ENCODE peak calls at places on chromosomes 1 and 21, in eight cellular contexts. One of them, this sample, is unnamed.

GRCh38 chr1:109254621-109255096 is 5.3 kb downstream of the CELSR2 start:
- DNase-seq in MM.1S: no peak
- DNase-seq in AG04450: no peak
- DNase-seq in heart left ventricle: no peak
- DNase-seq in fibroblast of lung: no peak
- DNase-seq in thoracic aorta: no peak
- DNase-seq in brain microvascular endothelial cell: no peak
- DNase-seq in GM23338: no peak
- DNase-seq in this sample: no peak

GRCh38 chr1:19860418-19860817 is 21.8 kb upstream of the OTUD3 start:
- DNase-seq in thoracic aorta: no peak
- DNase-seq in MM.1S: no peak
- DNase-seq in brain microvascular endothelial cell: no peak
- DNase-seq in GM23338: no peak
- DNase-seq in heart left ventricle: no peak
- DNase-seq in fibroblast of lung: no peak
- DNase-seq in AG04450: no peak
- DNase-seq in this sample: no peak

GRCh38 chr1:231810415-231810814 is 183.8 kb downstream of the DISC1 start:
- DNase-seq in brain microvascular endothelial cell: no peak
- DNase-seq in thoracic aorta: no peak
- DNase-seq in GM23338: no peak
- DNase-seq in heart left ventricle: no peak
- DNase-seq in AG04450: no peak
- DNase-seq in fibroblast of lung: no peak
- DNase-seq in MM.1S: no peak
- DNase-seq in this sample: no peak

GRCh38 chr1:68346192-68346808 is 103.5 kb downstream of the RPE65 start:
- DNase-seq in heart left ventricle: no peak
- DNase-seq in brain microvascular endothelial cell: no peak
- DNase-seq in thoracic aorta: no peak
- DNase-seq in MM.1S: peak
- DNase-seq in AG04450: no peak
- DNase-seq in GM23338: peak
- DNase-seq in fibroblast of lung: peak
- DNase-seq in this sample: no peak

GRCh38 chr1:45275054-45275453 is 51.6 kb upstream of the HPDL start:
- DNase-seq in heart left ventricle: no peak
- DNase-seq in MM.1S: peak
- DNase-seq in AG04450: no peak
- DNase-seq in thoracic aorta: no peak
- DNase-seq in brain microvascular endothelial cell: no peak
- DNase-seq in GM23338: peak
- DNase-seq in fibroblast of lung: no peak
- DNase-seq in this sample: peak

GRCh38 chr1:29650041-29650400 is 413.7 kb downstream of the PTPRU start:
- DNase-seq in brain microvascular endothelial cell: no peak
- DNase-seq in GM23338: no peak
- DNase-seq in MM.1S: no peak
- DNase-seq in fibroblast of lung: no peak
- DNase-seq in AG04450: no peak
- DNase-seq in thoracic aorta: no peak
- DNase-seq in heart left ventricle: no peak
- DNase-seq in this sample: no peak

GRCh38 chr1:164557270-164557669 is 1.7 kb upstream of the PBX1 start:
- DNase-seq in MM.1S: no peak
- DNase-seq in thoracic aorta: no peak
- DNase-seq in AG04450: no peak
- DNase-seq in GM23338: peak
- DNase-seq in fibroblast of lung: no peak
- DNase-seq in brain microvascular endothelial cell: no peak
- DNase-seq in heart left ventricle: no peak
- DNase-seq in this sample: no peak

GRCh38 chr21:31347435-31348032 is 3.5 kb upstream of the TIAM1 start:
- DNase-seq in AG04450: no peak
- DNase-seq in heart left ventricle: no peak
- DNase-seq in thoracic aorta: no peak
- DNase-seq in fibroblast of lung: peak
- DNase-seq in brain microvascular endothelial cell: peak
- DNase-seq in MM.1S: no peak
- DNase-seq in GM23338: peak
- DNase-seq in this sample: peak

GRCh38 chr1:207920481-207921050 is 9.6 kb upstream of the CD34 start:
- DNase-seq in thoracic aorta: no peak
- DNase-seq in heart left ventricle: no peak
- DNase-seq in MM.1S: no peak
- DNase-seq in fibroblast of lung: no peak
- DNase-seq in AG04450: no peak
- DNase-seq in GM23338: no peak
- DNase-seq in brain microvascular endothelial cell: no peak
- DNase-seq in this sample: no peak

GRCh38 chr1:227065311-227065710 is 125.2 kb downstream of the COQ8A start:
- DNase-seq in AG04450: no peak
- DNase-seq in brain microvascular endothelial cell: no peak
- DNase-seq in fibroblast of lung: no peak
- DNase-seq in thoracic aorta: no peak
- DNase-seq in GM23338: no peak
- DNase-seq in MM.1S: no peak
- DNase-seq in heart left ventricle: no peak
- DNase-seq in this sample: no peak

GRCh38 chr1:67058761-67059160 is 4.8 kb upstream of the SLC35D1 start:
- DNase-seq in AG04450: no peak
- DNase-seq in GM23338: no peak
- DNase-seq in thoracic aorta: no peak
- DNase-seq in heart left ventricle: no peak
- DNase-seq in MM.1S: no peak
- DNase-seq in brain microvascular endothelial cell: no peak
- DNase-seq in fibroblast of lung: peak
- DNase-seq in this sample: no peak

GRCh38 chr1:109537450-109538178 is 2.1 kb upstream of the GPR61 start:
- DNase-seq in heart left ventricle: no peak
- DNase-seq in brain microvascular endothelial cell: no peak
- DNase-seq in AG04450: no peak
- DNase-seq in MM.1S: no peak
- DNase-seq in GM23338: no peak
- DNase-seq in thoracic aorta: no peak
- DNase-seq in fibroblast of lung: no peak
- DNase-seq in this sample: no peak

GRCh38 chr1:19922015-19922688 is 1.3 kb downstream of the PLA2G2E start:
- DNase-seq in MM.1S: no peak
- DNase-seq in fibroblast of lung: no peak
- DNase-seq in brain microvascular endothelial cell: no peak
- DNase-seq in heart left ventricle: no peak
- DNase-seq in GM23338: no peak
- DNase-seq in thoracic aorta: no peak
- DNase-seq in AG04450: no peak
- DNase-seq in this sample: no peak

GRCh38 chr1:212473729-212474128 is 41.0 kb downstream of the NENF start:
- DNase-seq in fibroblast of lung: no peak
- DNase-seq in brain microvascular endothelial cell: no peak
- DNase-seq in AG04450: no peak
- DNase-seq in MM.1S: no peak
- DNase-seq in thoracic aorta: no peak
- DNase-seq in GM23338: no peak
- DNase-seq in heart left ventricle: no peak
- DNase-seq in this sample: no peak

GRCh38 chr1:40014812-40015594 is 25.5 kb upstream of the CAP1 start:
- DNase-seq in GM23338: no peak
- DNase-seq in MM.1S: no peak
- DNase-seq in brain microvascular endothelial cell: peak
- DNase-seq in fibroblast of lung: peak
- DNase-seq in AG04450: peak
- DNase-seq in thoracic aorta: no peak
- DNase-seq in heart left ventricle: no peak
- DNase-seq in this sample: no peak

GRCh38 chr1:16903054-16903453 is 7.3 kb downstream of the RNU1-2 start:
- DNase-seq in MM.1S: peak
- DNase-seq in AG04450: no peak
- DNase-seq in heart left ventricle: no peak
- DNase-seq in brain microvascular endothelial cell: peak
- DNase-seq in GM23338: no peak
- DNase-seq in fibroblast of lung: peak
- DNase-seq in thoracic aorta: no peak
- DNase-seq in this sample: no peak

GRCh38 chr1:157199421-157199755 is 61.2 kb upstream of the ETV3 start:
- DNase-seq in heart left ventricle: no peak
- DNase-seq in GM23338: no peak
- DNase-seq in brain microvascular endothelial cell: peak
- DNase-seq in fibroblast of lung: no peak
- DNase-seq in thoracic aorta: no peak
- DNase-seq in AG04450: no peak
- DNase-seq in MM.1S: no peak
- DNase-seq in this sample: no peak

GRCh38 chr1:62962014-62962793 is 178.3 kb downstream of the ATG4C start:
- DNase-seq in AG04450: no peak
- DNase-seq in brain microvascular endothelial cell: no peak
- DNase-seq in thoracic aorta: no peak
- DNase-seq in fibroblast of lung: no peak
- DNase-seq in MM.1S: no peak
- DNase-seq in heart left ventricle: no peak
- DNase-seq in GM23338: peak
- DNase-seq in this sample: no peak

GRCh38 chr1:26097696-26098095 is 13.9 kb upstream of the PDIK1L start:
- DNase-seq in brain microvascular endothelial cell: peak
- DNase-seq in GM23338: no peak
- DNase-seq in fibroblast of lung: no peak
- DNase-seq in MM.1S: no peak
- DNase-seq in thoracic aorta: no peak
- DNase-seq in heart left ventricle: no peak
- DNase-seq in AG04450: no peak
- DNase-seq in this sample: no peak

DNA sequence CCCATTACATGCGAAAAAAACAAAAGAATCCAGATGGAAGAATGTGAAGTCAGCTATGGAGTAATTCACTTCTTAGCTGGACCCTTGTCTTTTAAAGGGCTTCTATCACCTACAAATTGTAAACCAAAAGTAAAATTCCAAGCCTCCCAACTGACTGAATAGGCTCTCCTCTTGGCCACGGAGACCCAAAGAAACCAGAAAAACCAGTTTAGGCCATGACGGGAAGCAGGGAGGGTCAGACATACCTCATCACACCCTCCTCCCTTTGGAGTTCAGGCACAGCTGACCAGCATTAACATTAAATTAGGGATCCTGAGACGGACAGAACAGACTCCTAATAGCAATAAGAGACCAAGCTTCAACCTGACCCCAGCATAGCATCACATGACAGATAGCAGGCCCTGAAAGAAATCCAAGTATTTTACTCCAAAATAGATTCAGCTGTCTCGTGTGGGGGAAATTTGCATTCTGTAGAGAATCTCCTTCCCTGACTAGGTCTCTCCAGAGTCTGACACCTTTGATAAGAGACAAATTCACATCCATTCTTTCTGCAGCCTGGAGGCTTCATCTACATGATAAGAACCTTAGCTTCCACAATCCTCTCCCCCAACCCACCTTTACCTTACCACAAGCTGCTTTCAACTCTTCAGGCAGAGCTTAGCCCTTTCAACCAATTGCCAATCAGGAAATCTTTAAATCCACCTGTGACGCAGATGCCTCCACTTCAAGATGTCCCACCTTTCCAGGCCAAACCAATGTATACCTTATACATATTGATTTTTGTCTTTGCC is 177.2 kb upstream of the RAB4A start:
- DNase-seq in MM.1S: no peak
- DNase-seq in heart left ventricle: no peak
- DNase-seq in brain microvascular endothelial cell: no peak
- DNase-seq in GM23338: peak
- DNase-seq in thoracic aorta: no peak
- DNase-seq in AG04450: no peak
- DNase-seq in fibroblast of lung: no peak
- DNase-seq in this sample: no peak
- H3K27ac ChIP-seq in MM.1S: no peak
- H3K27ac ChIP-seq in heart left ventricle: no peak
- H3K27ac ChIP-seq in brain microvascular endothelial cell: no peak
- H3K27ac ChIP-seq in GM23338: peak
- H3K27ac ChIP-seq in thoracic aorta: peak
- H3K27ac ChIP-seq in AG04450: no peak
- H3K27ac ChIP-seq in fibroblast of lung: no peak
- H3K27ac ChIP-seq in this sample: peak

GRCh38 chr1:31626451-31627202 is 9.1 kb downstream of the HCRTR1 start:
- DNase-seq in fibroblast of lung: peak
- DNase-seq in heart left ventricle: no peak
- DNase-seq in thoracic aorta: no peak
- DNase-seq in MM.1S: no peak
- DNase-seq in GM23338: peak
- DNase-seq in AG04450: no peak
- DNase-seq in brain microvascular endothelial cell: no peak
- DNase-seq in this sample: no peak
- H3K4me3 ChIP-seq in fibroblast of lung: no peak
- H3K4me3 ChIP-seq in heart left ventricle: no peak
- H3K4me3 ChIP-seq in thoracic aorta: no peak
- H3K4me3 ChIP-seq in MM.1S: no peak
- H3K4me3 ChIP-seq in GM23338: no peak
- H3K4me3 ChIP-seq in AG04450: no peak
- H3K4me3 ChIP-seq in brain microvascular endothelial cell: no peak
- H3K4me3 ChIP-seq in this sample: no peak

GRCh38 chr1:37176269-37176668 is 142.0 kb upstream of the GRIK3 start:
- DNase-seq in AG04450: no peak
- DNase-seq in MM.1S: no peak
- DNase-seq in fibroblast of lung: no peak
- DNase-seq in GM23338: no peak
- DNase-seq in heart left ventricle: no peak
- DNase-seq in brain microvascular endothelial cell: no peak
- DNase-seq in thoracic aorta: no peak
- DNase-seq in this sample: no peak

GRCh38 chr1:37174876-37175275 is 140.6 kb upstream of the GRIK3 start:
- DNase-seq in AG04450: no peak
- DNase-seq in brain microvascular endothelial cell: no peak
- DNase-seq in MM.1S: no peak
- DNase-seq in heart left ventricle: no peak
- DNase-seq in thoracic aorta: no peak
- DNase-seq in fibroblast of lung: no peak
- DNase-seq in GM23338: no peak
- DNase-seq in this sample: no peak

GRCh38 chr1:37171651-37172050 is 137.3 kb upstream of the GRIK3 start:
- DNase-seq in fibroblast of lung: no peak
- DNase-seq in brain microvascular endothelial cell: no peak
- DNase-seq in heart left ventricle: no peak
- DNase-seq in AG04450: no peak
- DNase-seq in MM.1S: no peak
- DNase-seq in thoracic aorta: no peak
- DNase-seq in GM23338: no peak
- DNase-seq in this sample: no peak

GRCh38 chr1:37175666-37176215 is 141.4 kb upstream of the GRIK3 start:
- DNase-seq in MM.1S: no peak
- DNase-seq in GM23338: no peak
- DNase-seq in AG04450: no peak
- DNase-seq in fibroblast of lung: no peak
- DNase-seq in brain microvascular endothelial cell: no peak
- DNase-seq in thoracic aorta: no peak
- DNase-seq in heart left ventricle: no peak
- DNase-seq in this sample: no peak

GRCh38 chr1:37177230-37177864 is 143.0 kb upstream of the GRIK3 start:
- DNase-seq in MM.1S: peak
- DNase-seq in AG04450: no peak
- DNase-seq in heart left ventricle: no peak
- DNase-seq in brain microvascular endothelial cell: peak
- DNase-seq in GM23338: peak
- DNase-seq in thoracic aorta: no peak
- DNase-seq in fibroblast of lung: no peak
- DNase-seq in this sample: no peak
- TF ChIP-seq CTCF in MM.1S: peak
- TF ChIP-seq CTCF in AG04450: peak
- TF ChIP-seq CTCF in heart left ventricle: peak
- TF ChIP-seq CTCF in brain microvascular endothelial cell: peak
- TF ChIP-seq CTCF in GM23338: peak
- TF ChIP-seq CTCF in thoracic aorta: no peak
- TF ChIP-seq CTCF in fibroblast of lung: no peak
- TF ChIP-seq CTCF in this sample: peak

GRCh38 chr1:219993554-219994433 is 52.5 kb downstream of the EPRS1 start:
- DNase-seq in GM23338: no peak
- DNase-seq in fibroblast of lung: no peak
- DNase-seq in brain microvascular endothelial cell: no peak
- DNase-seq in AG04450: no peak
- DNase-seq in thoracic aorta: no peak
- DNase-seq in heart left ventricle: no peak
- DNase-seq in MM.1S: no peak
- DNase-seq in this sample: no peak
- H3K27ac ChIP-seq in GM23338: no peak
- H3K27ac ChIP-seq in fibroblast of lung: no peak
- H3K27ac ChIP-seq in brain microvascular endothelial cell: peak
- H3K27ac ChIP-seq in AG04450: no peak
- H3K27ac ChIP-seq in thoracic aorta: peak
- H3K27ac ChIP-seq in heart left ventricle: no peak
- H3K27ac ChIP-seq in MM.1S: no peak
- H3K27ac ChIP-seq in this sample: no peak

This sample was measured in dorsolateral prefrontal cortex.